ENCODE peak calls at places on chromosome 17, in seven cellular contexts. J, W, E, D, B, G and L are unnamed samples.

GRCh38 chr17:27888072-27888471 is 5.1 kb downstream of the LYRM9 start:
- DNase-seq in W (peak), D (no peak), B (no peak), E (no peak), J (no peak), G (no peak), L (no peak)

GRCh38 chr17:7186241-7186640 is 7.1 kb upstream of the ASGR1 start:
- DNase-seq in E (no peak), G (peak), J (no peak), W (peak), D (no peak), B (no peak), L (peak)

GRCh38 chr17:73350864-73351263 is 39.1 kb upstream of the CDC42EP4 start:
- DNase-seq in J (no peak), E (no peak), D (no peak), B (no peak), W (no peak), G (no peak), L (no peak)

GRCh38 chr17:50829336-50829735 is 6.0 kb upstream of the WFIKKN2 start:
- DNase-seq in E (no peak), J (no peak), G (no peak), W (no peak), D (no peak), B (no peak), L (no peak)

GRCh38 chr17:36196099-36196496 is 460 bp downstream of the CCL3L1 start:
- DNase-seq in B (no peak), E (no peak), D (no peak), G (no peak), J (no peak), W (no peak), L (no peak)

GRCh38 chr17:17857496-17857895 is 20.7 kb upstream of the SREBF1 start:
- DNase-seq in D (no peak), W (no peak), J (no peak), B (no peak), E (no peak), G (no peak), L (no peak)

GRCh38 chr17:48795444-48796162 is 21.4 kb downstream of the TTLL6 start:
- DNase-seq in J (peak), B (peak), W (no peak), G (peak), E (no peak), D (peak), L (peak)

GRCh38 chr17:63438092-63439051 is 7.7 kb downstream of the CYB561 start:
- DNase-seq in D (no peak), W (no peak), B (no peak), J (no peak), E (no peak), G (no peak), L (no peak)

GRCh38 chr17:69734656-69735055 is 320.2 kb downstream of the MAP2K6 start:
- DNase-seq in E (no peak), D (no peak), W (no peak), J (no peak), G (no peak), B (no peak), L (no peak)

GRCh38 chr17:29039764-29040598 is 3.0 kb upstream of the PIPOX start:
- DNase-seq in G (no peak), W (no peak), D (peak), E (peak), B (no peak), J (peak), L (no peak)

GRCh38 chr17:246851-247421 is 65.5 kb upstream of the DOC2B start:
- DNase-seq in G (no peak), J (no peak), W (no peak), B (no peak), D (no peak), E (no peak), L (no peak)

GRCh38 chr17:83090424-83091256 is 11.2 kb downstream of the METRNL start:
- DNase-seq in E (no peak), D (no peak), B (no peak), W (no peak), J (no peak), G (no peak), L (no peak)

GRCh38 chr17:74780443-74781238 is 4.5 kb upstream of the NAT9 start:
- DNase-seq in J (peak), G (peak), B (peak), W (peak), E (peak), D (peak), L (peak)

GRCh38 chr17:49362723-49363117 is 670 bp upstream of the ZNF652 start:
- DNase-seq in D (no peak), G (no peak), W (no peak), J (no peak), B (no peak), E (peak), L (no peak)

GRCh38 chr17:57574040-57574513 is 171.0 kb downstream of the CCDC182 start:
- DNase-seq in W (no peak), B (peak), E (peak), D (peak), G (no peak), J (peak), L (no peak)

GRCh38 chr17:17151962-17152361 is 54.2 kb downstream of the PLD6 start:
- DNase-seq in B (peak), G (no peak), J (peak), D (peak), W (no peak), E (peak), L (no peak)

GRCh38 chr17:7318121-7318860 is 3.1 kb upstream of the GPS2 start:
- DNase-seq in J (no peak), B (no peak), G (no peak), D (no peak), W (no peak), E (no peak), L (no peak)

GRCh38 chr17:4506180-4506814 is 7.6 kb downstream of the SPNS2 start:
- DNase-seq in J (no peak), W (no peak), B (no peak), E (no peak), G (no peak), D (no peak), L (no peak)

GRCh38 chr17:79146562-79146961 is 71.9 kb downstream of the ENGASE start:
- DNase-seq in E (no peak), B (no peak), J (no peak), D (no peak), W (no peak), G (no peak), L (no peak)

GRCh38 chr17:72719582-72720493 is 372.6 kb downstream of the SLC39A11 start:
- DNase-seq in E (no peak), D (no peak), J (peak), G (no peak), W (peak), B (no peak), L (no peak)

GRCh38 chr17:7993972-7994589 is 8.3 kb upstream of the GUCY2D start:
- DNase-seq in E (no peak), G (no peak), B (no peak), J (no peak), W (no peak), D (no peak), L (no peak)

GRCh38 chr17:57097832-57098421 is 12.9 kb downstream of the AKAP1 start:
- DNase-seq in J (peak), E (peak), B (no peak), D (peak), G (no peak), W (no peak), L (no peak)

GRCh38 chr17:81651692-81652091 is 4.7 kb downstream of the PDE6G start:
- DNase-seq in G (no peak), E (no peak), W (no peak), D (peak), B (peak), J (peak), L (peak)

GRCh38 chr17:80678621-80679020 is 134.0 kb downstream of the RPTOR start:
- DNase-seq in J (peak), W (no peak), D (peak), B (no peak), E (peak), G (no peak), L (no peak)

GRCh38 chr17:50914510-50914849 is 48.3 kb upstream of the TOB1 start:
- DNase-seq in E (no peak), W (no peak), J (no peak), D (no peak), B (no peak), G (no peak), L (no peak)

GRCh38 chr17:49603720-49604119 is 28.0 kb downstream of the NXPH3 start:
- DNase-seq in W (no peak), E (no peak), J (no peak), D (no peak), G (no peak), B (no peak), L (no peak)

GRCh38 chr17:32936157-32936893 is 8.4 kb downstream of the TMEM98 start:
- DNase-seq in D (no peak), J (no peak), G (no peak), W (no peak), B (no peak), E (no peak), L (no peak)

GRCh38 chr17:306116-306515 is 46.5 kb downstream of the RPH3AL start:
- DNase-seq in E (no peak), W (no peak), G (no peak), J (no peak), D (no peak), B (no peak), L (no peak)

GRCh38 chr17:7213895-7214299 is 5.7 kb downstream of the DLG4 start:
- DNase-seq in B (no peak), W (peak), E (peak), G (peak), D (peak), J (peak), L (peak)

GRCh38 chr17:39972271-39972670 is 8.3 kb upstream of the PSMD3 start:
- DNase-seq in G (no peak), J (no peak), W (peak), E (no peak), B (no peak), D (no peak), L (no peak)

GRCh38 chr17:66354981-66355380 is 52.6 kb downstream of the PRKCA start:
- DNase-seq in E (no peak), D (no peak), B (no peak), J (peak), W (no peak), G (no peak), L (no peak)

GRCh38 chr17:33209671-33210070 is 83.4 kb downstream of the ASIC2 start:
- DNase-seq in G (no peak), E (no peak), D (no peak), B (no peak), W (no peak), J (no peak), L (no peak)

GRCh38 chr17:42221886-42222745 is 27.8 kb upstream of the GHDC start:
- DNase-seq in J (peak), W (peak), D (no peak), E (peak), B (peak), G (peak), L (peak)

GRCh38 chr17:49287481-49287880 is 56.9 kb upstream of the PHOSPHO1 start:
- DNase-seq in D (no peak), W (no peak), J (no peak), E (no peak), G (no peak), B (no peak), L (no peak)

GRCh38 chr17:41171881-41172280 is 3.9 kb upstream of the KRTAP4-3 start:
- DNase-seq in E (no peak), J (no peak), W (no peak), B (no peak), G (no peak), D (no peak), L (no peak)

GRCh38 chr17:55734128-55734781 is 11.6 kb upstream of the TMEM100 start:
- DNase-seq in B (no peak), D (peak), W (no peak), G (no peak), J (peak), E (no peak), L (no peak)

GRCh38 chr17:72430611-72431432 is 310.0 kb downstream of the SOX9 start:
- DNase-seq in D (peak), B (no peak), W (no peak), G (no peak), E (no peak), J (no peak), L (no peak)

GRCh38 chr17:17900615-17901520 is 64.1 kb upstream of the SREBF1 start:
- DNase-seq in E (peak), B (peak), G (no peak), J (peak), D (peak), W (no peak), L (peak)

GRCh38 chr17:32440722-32441121 is 3.6 kb upstream of the PSMD11 start:
- DNase-seq in B (no peak), G (no peak), J (no peak), W (no peak), D (no peak), E (no peak), L (peak)

GRCh38 chr17:15498107-15498506 is 30.7 kb upstream of the CDRT4 start:
- DNase-seq in J (peak), G (no peak), B (no peak), W (no peak), E (no peak), D (peak), L (no peak)